ENCODE peak calls at places on chromosomes 4 and X, in eight cellular contexts. C, P, I, S, A, Q, V and E are unnamed samples.

GRCh38 chr4:8723222-8723980 is 130.8 kb downstream of the CPZ start:
- DNase-seq in C (no peak), P (no peak), I (no peak), S (no peak), A (no peak), Q (no peak), V (no peak), E (no peak)

GRCh38 chrX:11555759-11556158 is 110.0 kb downstream of the ARHGAP6 start:
- DNase-seq in C (no peak), P (no peak), I (no peak), S (no peak), A (no peak), Q (no peak), V (no peak), E (no peak)

GRCh38 chr4:188246488-188246887 is 107.2 kb downstream of the TRIML1 start:
- DNase-seq in C (no peak), P (no peak), I (no peak), S (no peak), A (peak; percentile 49), Q (no peak), V (no peak), E (no peak)

GRCh38 chr4:41890085-41890484 is 45.1 kb upstream of the TMEM33 start:
- DNase-seq in C (no peak), P (no peak), I (no peak), S (no peak), A (no peak), Q (no peak), V (no peak), E (no peak)

GRCh38 chrX:24838624-24839023 is 144.9 kb downstream of the POLA1 start:
- DNase-seq in C (no peak), P (no peak), I (peak; percentile 78), S (peak; percentile 4), A (no peak), Q (no peak), V (peak; percentile 49), E (no peak)

GRCh38 chrX:49165901-49166881 is 3.6 kb downstream of the MAGIX start:
- DNase-seq in C (peak; percentile 71), P (peak; percentile 17), I (peak; percentile 87), S (peak; percentile 48), A (peak; percentile 55), Q (peak; percentile 77), V (no peak), E (no peak)

GRCh38 chr4:20422398-20422797 is 170.7 kb downstream of the SLIT2 start:
- DNase-seq in C (no peak), P (no peak), I (peak; percentile 75), S (peak; percentile 28), A (peak; percentile 43), Q (peak; percentile 39), V (peak; percentile 82), E (peak; percentile 57)

GRCh38 chrX:120293015-120293414 is 18.2 kb downstream of the TMEM255A start:
- DNase-seq in C (no peak), P (peak; percentile 5), I (no peak), S (no peak), A (no peak), Q (no peak), V (no peak), E (no peak)

GRCh38 chr4:181702864-181703263 is 540.3 kb upstream of the TENM3 start:
- DNase-seq in C (no peak), P (no peak), I (no peak), S (no peak), A (no peak), Q (no peak), V (no peak), E (no peak)

GRCh38 chrX:136711147-136711546 is 63.2 kb downstream of the CD40LG start:
- DNase-seq in C (no peak), P (no peak), I (peak; percentile 43), S (no peak), A (peak; percentile 7), Q (no peak), V (no peak), E (peak; percentile 22)

GRCh38 chr4:6771229-6771671 is 11.3 kb upstream of the KIAA0232 start:
- DNase-seq in C (no peak), P (no peak), I (no peak), S (no peak), A (peak; percentile 51), Q (no peak), V (no peak), E (no peak)